ENCODE peak calls at places on chromosome 1, in five cellular contexts. X is ELF-1, C is fibroblast of the conjunctiva, T is brain microvascular endothelial cell, V is NT2/D1. L is an unnamed sample.

GRCh38 chr1:34113362-34113761 is 51.7 kb downstream of the CSMD2 start:
- DNase-seq in X (peak), C (no peak), T (no peak), V (peak), L (no peak)

GRCh38 chr1:108046021-108046420 is 81.0 kb upstream of the VAV3 start:
- DNase-seq in X (peak), C (no peak), T (no peak), V (no peak), L (no peak)

GRCh38 chr1:175742790-175743459 is 470 bp downstream of the TNR start:
- DNase-seq in X (peak), C (no peak), T (peak), V (peak), L (no peak)

GRCh38 chr1:99659755-99660210 is 13.9 kb downstream of the PALMD start:
- DNase-seq in X (no peak), C (no peak), T (no peak), V (no peak), L (no peak)

GRCh38 chr1:45843474-45843905 is 40.1 kb downstream of the MAST2 start:
- DNase-seq in X (no peak), C (peak), T (no peak), V (no peak), L (no peak)

GRCh38 chr1:176866011-176866410 is 298.5 kb downstream of the ASTN1 start:
- DNase-seq in X (no peak), C (no peak), T (no peak), V (no peak), L (no peak)

GRCh38 chr1:65209005-65209885 is 61.2 kb downstream of the AK4 start:
- DNase-seq in X (peak), C (peak), T (peak), V (peak), L (no peak)

GRCh38 chr1:19949016-19949415 is 25.6 kb upstream of the PLA2G2E start:
- DNase-seq in X (peak), C (peak), T (peak), V (no peak), L (no peak)

GRCh38 chr1:118945460-118945859 is 42.7 kb downstream of the TBX15 start:
- DNase-seq in X (no peak), C (no peak), T (peak), V (no peak), L (no peak)

GRCh38 chr1:192980856-192981255 is 78.3 kb downstream of the UCHL5 start:
- DNase-seq in X (no peak), C (no peak), T (no peak), V (no peak), L (no peak)

GRCh38 chr1:32151319-32151787 is 28.1 kb upstream of the TXLNA start:
- DNase-seq in X (no peak), C (peak), T (peak), V (no peak), L (no peak)

GRCh38 chr1:229297746-229298145 is 26.8 kb downstream of the RAB4A start:
- DNase-seq in X (no peak), C (no peak), T (no peak), V (no peak), L (no peak)

GRCh38 chr1:60833173-60833572 is 249.2 kb upstream of the NFIA start:
- DNase-seq in X (no peak), C (no peak), T (no peak), V (no peak), L (no peak)

L was measured in sigmoid colon.